ENCODE peak calls at places on chromosomes 13 and 19, in nine cellular contexts. N, W, K, T, S, R, V, F and Q are unnamed samples.

GRCh38 chr19:10979950-10980349 is 19.1 kb downstream of the SMARCA4 start:
- DNase-seq in N (no peak), W (no peak), K (no peak), T (no peak), S (no peak), R (no peak), V (no peak), F (peak; percentile 22), Q (no peak)

GRCh38 chr13:77180011-77180410 is 146.9 kb downstream of the MYCBP2 start:
- DNase-seq in N (no peak), W (no peak), K (no peak), T (no peak), S (no peak), R (no peak), V (no peak), F (no peak), Q (no peak)

GRCh38 chr19:41441321-41441945 is 1.5 kb upstream of the ERICH4 start:
- DNase-seq in N (no peak), W (no peak), K (no peak), T (no peak), S (no peak), R (no peak), V (no peak), F (no peak), Q (no peak)

GRCh38 chr13:33322474-33322827 is 36.9 kb upstream of the STARD13 start:
- DNase-seq in N (no peak), W (peak; percentile 53), K (no peak), T (no peak), S (no peak), R (no peak), V (no peak), F (no peak), Q (no peak)

GRCh38 chr13:110129076-110129475 is 177.9 kb downstream of the COL4A1 start:
- DNase-seq in N (no peak), W (no peak), K (no peak), T (no peak), S (no peak), R (no peak), V (no peak), F (no peak), Q (no peak)

GRCh38 chr13:81381560-81381959 is 1040.6 kb upstream of the SPRY2 start:
- DNase-seq in N (no peak), W (no peak), K (no peak), T (no peak), S (no peak), R (no peak), V (no peak), F (no peak), Q (no peak)

GRCh38 chr13:44308352-44308751 is 65.3 kb upstream of the SERP2 start:
- DNase-seq in N (no peak), W (no peak), K (no peak), T (no peak), S (no peak), R (no peak), V (no peak), F (no peak), Q (no peak)

GRCh38 chr13:88068975-88069374 is 397.8 kb downstream of the SLITRK5 start:
- DNase-seq in N (no peak), W (no peak), K (no peak), T (no peak), S (peak; percentile 17), R (no peak), V (no peak), F (no peak), Q (no peak)

GRCh38 chr13:96089749-96090239 is at the start of gene HS6ST3:
- DNase-seq in N (no peak), W (peak; percentile 16), K (no peak), T (no peak), S (peak; percentile 65), R (peak; percentile 57), V (peak; percentile 8), F (peak; percentile 71), Q (peak; percentile 17)

GRCh38 chr13:21420706-21421105 is 38.4 kb downstream of the ZDHHC20 start:
- DNase-seq in N (no peak), W (no peak), K (no peak), T (no peak), S (no peak), R (no peak), V (no peak), F (no peak), Q (no peak)

GRCh38 chr13:34340534-34340933 is 522.6 kb downstream of the RFC3 start:
- DNase-seq in N (no peak), W (no peak), K (no peak), T (no peak), S (no peak), R (no peak), V (peak; percentile 74), F (no peak), Q (peak; percentile 14)

GRCh38 chr19:52691737-52692136 is 43.1 kb downstream of the ZNF611 start:
- DNase-seq in N (no peak), W (no peak), K (no peak), T (no peak), S (no peak), R (no peak), V (no peak), F (no peak), Q (no peak)

GRCh38 chr13:47457631-47458030 is 543.4 kb downstream of the SUCLA2 start:
- DNase-seq in N (no peak), W (no peak), K (no peak), T (no peak), S (no peak), R (no peak), V (no peak), F (no peak), Q (peak; percentile 9)

GRCh38 chr19:54390942-54391577 is 24.2 kb upstream of the TTYH1 start:
- DNase-seq in N (peak; percentile 52), W (no peak), K (peak; percentile 71), T (peak; percentile 50), S (peak; percentile 76), R (peak; percentile 83), V (peak; percentile 63), F (no peak), Q (peak; percentile 33)

GRCh38 chr13:94305463-94305862 is 174.0 kb downstream of the DCT start:
- DNase-seq in N (no peak), W (no peak), K (no peak), T (no peak), S (no peak), R (no peak), V (peak; percentile 55), F (no peak), Q (peak; percentile 28)

GRCh38 chr13:48151766-48152165 is 56.9 kb upstream of the MED4 start:
- DNase-seq in N (no peak), W (no peak), K (no peak), T (no peak), S (no peak), R (no peak), V (peak; percentile 37), F (no peak), Q (no peak)